ENCODE peak calls at places on chromosomes 1 and 21, in nine cellular contexts. B is left ventricle myocardium inferior; J is A673; E is aorta; G is colonic mucosa; X is tibial artery; I is CD8-positive, alpha-beta memory T cell; R is ovary; D is neuronal stem cell. P is an unnamed sample.

GRCh38 chr1:43073490-43074230 is 98.4 kb downstream of the EBNA1BP2 start:
- DNase-seq in E (peak; percentile 82), G (peak; percentile 83), D (peak; percentile 81), J (peak; percentile 84), B (peak; percentile 70), R (peak; percentile 71), X (peak; percentile 78), I (peak; percentile 70), P (no peak)

GRCh38 chr1:162994921-162995320 is 74.2 kb upstream of the RGS4 start:
- DNase-seq in G (no peak), R (no peak), E (no peak), X (no peak), B (no peak), D (no peak), J (no peak), I (no peak), P (no peak)

GRCh38 chr1:216587715-216588114 is 135.5 kb downstream of the ESRRG start:
- DNase-seq in B (no peak), G (no peak), D (no peak), X (no peak), I (no peak), E (no peak), R (no peak), J (no peak), P (no peak)

GRCh38 chr1:18959591-18959990 is 3.1 kb upstream of the IFFO2 start:
- DNase-seq in D (no peak), I (no peak), X (peak; percentile 29), R (peak; percentile 1), J (no peak), E (no peak), B (no peak), G (no peak), P (no peak)

GRCh38 chr21:45109831-45110492 is 35.6 kb downstream of the ADARB1 start:
- DNase-seq in J (no peak), G (no peak), I (peak; percentile 43), E (no peak), R (no peak), X (peak; percentile 70), D (no peak), B (no peak), P (no peak)

GRCh38 chr1:14404847-14405246 is 193.6 kb upstream of the KAZN start:
- DNase-seq in X (no peak), E (no peak), J (no peak), G (no peak), B (no peak), D (no peak), I (no peak), R (no peak), P (no peak)

GRCh38 chr21:44712203-44713028 is 1.0 kb upstream of the TSPEAR start:
- DNase-seq in R (no peak), E (peak; percentile 13), B (no peak), X (no peak), D (no peak), G (no peak), J (no peak), I (no peak), P (no peak)

GRCh38 chr21:32301596-32301995 is 2.9 kb downstream of the MRAP start:
- DNase-seq in R (no peak), X (no peak), B (no peak), G (no peak), I (no peak), J (no peak), D (no peak), E (no peak), P (no peak)

GRCh38 chr1:29974345-29974744 is 738.0 kb downstream of the PTPRU start:
- DNase-seq in G (no peak), B (no peak), E (no peak), R (no peak), X (no peak), D (peak; percentile 37), J (peak; percentile 36), I (no peak), P (no peak)

GRCh38 chr1:46549697-46550681 is 1.5 kb downstream of the KNCN start:
- DNase-seq in R (no peak), D (peak; percentile 55), I (peak; percentile 53), E (peak; percentile 74), J (peak; percentile 37), B (no peak), X (no peak), G (no peak), P (no peak)

GRCh38 chr1:43293896-43294760 is 6.7 kb upstream of the TIE1 start:
- DNase-seq in I (no peak), J (no peak), R (no peak), E (no peak), X (no peak), G (peak; percentile 78), B (no peak), D (no peak), P (no peak)

GRCh38 chr1:165222580-165222979 is 133.9 kb downstream of the LMX1A start:
- DNase-seq in E (no peak), J (no peak), R (no peak), B (no peak), G (no peak), D (no peak), I (no peak), X (no peak), P (no peak)

GRCh38 chr1:232538224-232538942 is 91.5 kb downstream of the SIPA1L2 start:
- DNase-seq in G (no peak), J (peak; percentile 85), X (no peak), I (no peak), D (peak; percentile 29), E (no peak), B (no peak), R (no peak), P (no peak)

GRCh38 chr1:166730299-166730888 is 108.9 kb upstream of the POGK start:
- DNase-seq in J (peak; percentile 2), G (no peak), E (no peak), D (no peak), I (no peak), B (no peak), R (no peak), X (no peak), P (no peak)

GRCh38 chr1:219304227-219305226 is 130.8 kb downstream of the LYPLAL1 start:
- DNase-seq in I (no peak), E (peak; percentile 89), R (no peak), X (peak; percentile 71), J (peak; percentile 24), G (no peak), B (peak; percentile 46), D (no peak), P (no peak)

GRCh38 chr1:31460027-31460426 is 47.0 kb downstream of the SERINC2 start:
- DNase-seq in B (no peak), E (no peak), R (no peak), D (no peak), J (peak; percentile 11), G (no peak), X (no peak), I (no peak), P (no peak)

GRCh38 chr1:29282135-29282923 is 46.0 kb downstream of the PTPRU start:
- DNase-seq in X (no peak), J (no peak), D (no peak), R (no peak), B (no peak), I (no peak), E (no peak), G (no peak), P (no peak)

GRCh38 chr1:211337430-211338227 is 11.0 kb downstream of the TRAF5 start:
- DNase-seq in D (no peak), B (no peak), E (no peak), G (no peak), R (no peak), I (no peak), X (no peak), J (no peak), P (no peak)
- H3K4me1 ChIP-seq in D (no peaks in the 10 kb centered on the region), B (peaks cover 8% of the 10 kb centered on the region), E (peaks cover 12% of the 10 kb centered on the region), G (peaks cover 31% of the 10 kb centered on the region), R (no peaks in the 10 kb centered on the region), I (peaks cover 88% of the 10 kb centered on the region), X (peaks cover 32% of the 10 kb centered on the region), J (no peaks in the 10 kb centered on the region), P (peaks cover 82% of the 10 kb centered on the region)

GRCh38 chr1:35449334-35450008 is 107.7 kb downstream of the KIAA0319L start:
- DNase-seq in J (no peak), E (no peak), D (no peak), X (no peak), G (no peak), B (no peak), I (no peak), R (no peak), P (no peak)
- H3K27ac ChIP-seq in J (no peak overlapping the region), E (no peak overlapping the region), D (no peak overlapping the region), X (no peak overlapping the region), G (no peak overlapping the region), B (no peak overlapping the region), I (no peak overlapping the region), R (no peak overlapping the region), P (no peak overlapping the region)

GRCh38 chr1:27321813-27322568 is at the start of gene TMEM222:
- DNase-seq in B (peak; percentile 98), X (peak; percentile 99), R (peak; percentile 94), J (peak; percentile 99), D (peak; percentile 94), G (peak; percentile 98), E (peak; percentile 100), I (peak; percentile 97), P (peak; percentile 99)
- H3K4me1 ChIP-seq in B (peaks cover 53% of the 10 kb centered on the region), X (peaks cover 42% of the 10 kb centered on the region), R (peaks cover 9% of the 10 kb centered on the region), J (peaks cover 19% of the 10 kb centered on the region), D (peaks cover 12% of the 10 kb centered on the region), G (peaks cover 10% of the 10 kb centered on the region), E (no peaks in the 10 kb centered on the region), I (peaks cover 36% of the 10 kb centered on the region), P (peaks cover 53% of the 10 kb centered on the region)

GRCh38 chr1:226407497-226408284 is at the start of gene PARP1:
- DNase-seq in J (peak; percentile 96), I (peak; percentile 89), X (peak; percentile 93), G (peak; percentile 85), B (peak; percentile 90), D (peak; percentile 84), E (peak; percentile 95), R (peak; percentile 87), P (peak; percentile 97)

GRCh38 chr1:226404904-226405222 is 3.0 kb downstream of the PARP1 start:
- DNase-seq in J (no peak), G (no peak), D (no peak), R (no peak), I (no peak), E (no peak), B (no peak), X (no peak), P (no peak)

GRCh38 chr1:226405411-226405988 is 2.4 kb downstream of the PARP1 start:
- DNase-seq in R (no peak), B (no peak), G (no peak), J (no peak), I (no peak), E (no peak), X (no peak), D (no peak), P (no peak)

GRCh38 chr1:226407199-226407496 is 745 bp downstream of the PARP1 start:
- DNase-seq in B (no peak), D (no peak), R (no peak), E (no peak), J (no peak), G (no peak), I (no peak), X (no peak), P (no peak)

DNA sequence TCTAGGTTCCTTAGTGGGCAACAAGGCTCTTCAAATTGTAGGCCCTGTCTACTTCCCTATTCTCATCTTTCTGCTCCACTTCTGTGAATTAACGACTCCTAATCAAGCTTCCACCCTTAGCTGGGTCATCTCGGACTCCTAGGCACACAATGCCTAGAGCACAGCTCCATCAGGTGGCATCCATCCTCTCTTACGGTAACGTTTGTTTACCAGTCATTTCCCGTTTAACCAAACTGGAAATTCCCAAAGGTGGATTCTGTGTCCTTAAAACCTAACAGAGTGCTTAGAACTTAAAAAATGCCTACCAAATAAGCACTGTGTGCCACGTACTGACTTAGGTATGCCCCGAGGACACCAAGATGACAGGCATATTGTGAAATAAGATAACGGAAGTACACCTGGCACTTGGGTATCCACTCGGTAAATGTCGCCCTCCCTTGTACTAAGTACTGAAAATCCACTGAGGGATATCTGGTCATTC is 1.5 kb downstream of the PARP1 start:
- DNase-seq in R (no peak), D (no peak), X (no peak), J (no peak), B (no peak), E (no peak), I (peak; percentile 27), G (no peak), P (no peak)
- H3K27ac ChIP-seq in R (no peak overlapping the region), D (no peak overlapping the region), X (no peak overlapping the region), J (peak overlapping the region; percentile 91), B (peak overlapping the region; percentile 93), E (no peak overlapping the region), I (peak overlapping the region; percentile 71), G (peak overlapping the region; percentile 30), P (peak overlapping the region; percentile 90)

P was measured in esophagus muscularis mucosa.